ENCODE peak calls at places on chromosomes 12 and 14, in four cellular contexts. D is nephron progenitor cell, G is fibroblast of the aortic adventitia, A is A549. K is an unnamed sample.

GRCh38 chr12:116466536-116466935 is 92.6 kb upstream of the MAP1LC3B2 start:
- DNase-seq in D (no peak), G (peak), A (no peak), K (no peak)

GRCh38 chr14:101336203-101336602 is 225.1 kb upstream of the DIO3 start:
- DNase-seq in D (no peak), G (no peak), A (no peak), K (no peak)

GRCh38 chr14:97262336-97262735 is 465.2 kb downstream of the VRK1 start:
- DNase-seq in D (no peak), G (no peak), A (no peak), K (no peak)

GRCh38 chr12:89800435-89800834 is 91.8 kb upstream of the ATP2B1 start:
- DNase-seq in D (no peak), G (no peak), A (no peak), K (no peak)

GRCh38 chr12:97335093-97335492 is 127.5 kb upstream of the RMST start:
- DNase-seq in D (no peak), G (no peak), A (no peak), K (no peak)

GRCh38 chr14:63840981-63841380 is 11.8 kb upstream of the SYNE2 start:
- DNase-seq in D (no peak), G (no peak), A (no peak), K (no peak)

GRCh38 chr12:10982244-10982643 is 4.5 kb downstream of the TAS2R50 start:
- DNase-seq in D (no peak), G (no peak), A (no peak), K (no peak)

GRCh38 chr14:89681086-89682018 is 264.3 kb upstream of the FOXN3 start:
- DNase-seq in D (no peak), G (no peak), A (no peak), K (no peak)

GRCh38 chr12:109713187-109713984 is at the start of gene FAM222A:
- DNase-seq in D (peak), G (peak), A (peak), K (peak)

GRCh38 chr12:47794679-47795078 is 21.6 kb downstream of the SLC48A1 start:
- DNase-seq in D (no peak), G (no peak), A (no peak), K (no peak)

GRCh38 chr12:9072481-9073038 is 43.2 kb downstream of the A2M start:
- DNase-seq in D (no peak), G (no peak), A (no peak), K (no peak)

GRCh38 chr12:23504043-23504442 is 445.4 kb downstream of the SOX5 start:
- DNase-seq in D (no peak), G (no peak), A (no peak), K (no peak)
- TF ChIP-seq CTCF in D (no peak), G (no peak), A (no peak), K (no peak)

DNA sequence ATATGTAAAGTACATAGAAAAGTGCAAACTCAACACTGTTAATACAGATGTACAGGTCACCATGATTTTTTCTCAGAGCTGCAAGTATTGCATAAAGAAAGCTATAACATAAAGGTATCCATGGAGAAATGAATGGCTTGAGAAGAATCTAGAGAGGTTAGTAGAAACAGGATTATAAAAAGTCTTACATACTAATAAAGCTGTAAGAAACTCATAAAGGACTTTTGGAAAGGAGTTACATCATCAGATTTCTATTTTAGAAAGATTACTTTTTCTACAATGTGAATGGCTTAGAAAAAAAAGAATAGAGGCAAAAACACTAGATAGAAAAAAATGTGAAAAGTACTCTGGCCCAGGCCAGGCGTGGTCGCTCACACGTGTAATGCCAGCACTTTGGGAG is 46.3 kb downstream of the R3HDM2 start:
- DNase-seq in D (no peak), G (no peak), A (no peak), K (no peak)
- TF ChIP-seq CTCF in D (no peak), G (no peak), A (no peak), K (no peak)

GRCh38 chr12:68870443-68870842 is 62.5 kb downstream of the MDM2 start:
- DNase-seq in D (no peak), G (no peak), A (no peak), K (no peak)

GRCh38 chr12:68870011-68870410 is 62.0 kb downstream of the MDM2 start:
- DNase-seq in D (no peak), G (no peak), A (no peak), K (no peak)

GRCh38 chr12:68873316-68873715 is 59.7 kb downstream of the CPM start:
- DNase-seq in D (no peak), G (no peak), A (no peak), K (no peak)

GRCh38 chr12:68871396-68871795 is 61.6 kb downstream of the CPM start:
- DNase-seq in D (no peak), G (no peak), A (no peak), K (no peak)

GRCh38 chr12:68871899-68872298 is 61.1 kb downstream of the CPM start:
- DNase-seq in D (no peak), G (peak), A (no peak), K (no peak)
- TF ChIP-seq CTCF in D (no peak), G (peak), A (peak), K (peak)

GRCh38 chr12:29565727-29566126 is 68.2 kb upstream of the OVCH1 start:
- DNase-seq in D (no peak), G (no peak), A (no peak), K (no peak)
- TF ChIP-seq CTCF in D (no peak), G (no peak), A (no peak), K (no peak)

GRCh38 chr14:56280843-56281242 is 162.6 kb downstream of the PELI2 start:
- DNase-seq in D (no peak), G (no peak), A (peak), K (no peak)
- TF ChIP-seq CTCF in D (no peak), G (peak), A (no peak), K (peak)

DNA sequence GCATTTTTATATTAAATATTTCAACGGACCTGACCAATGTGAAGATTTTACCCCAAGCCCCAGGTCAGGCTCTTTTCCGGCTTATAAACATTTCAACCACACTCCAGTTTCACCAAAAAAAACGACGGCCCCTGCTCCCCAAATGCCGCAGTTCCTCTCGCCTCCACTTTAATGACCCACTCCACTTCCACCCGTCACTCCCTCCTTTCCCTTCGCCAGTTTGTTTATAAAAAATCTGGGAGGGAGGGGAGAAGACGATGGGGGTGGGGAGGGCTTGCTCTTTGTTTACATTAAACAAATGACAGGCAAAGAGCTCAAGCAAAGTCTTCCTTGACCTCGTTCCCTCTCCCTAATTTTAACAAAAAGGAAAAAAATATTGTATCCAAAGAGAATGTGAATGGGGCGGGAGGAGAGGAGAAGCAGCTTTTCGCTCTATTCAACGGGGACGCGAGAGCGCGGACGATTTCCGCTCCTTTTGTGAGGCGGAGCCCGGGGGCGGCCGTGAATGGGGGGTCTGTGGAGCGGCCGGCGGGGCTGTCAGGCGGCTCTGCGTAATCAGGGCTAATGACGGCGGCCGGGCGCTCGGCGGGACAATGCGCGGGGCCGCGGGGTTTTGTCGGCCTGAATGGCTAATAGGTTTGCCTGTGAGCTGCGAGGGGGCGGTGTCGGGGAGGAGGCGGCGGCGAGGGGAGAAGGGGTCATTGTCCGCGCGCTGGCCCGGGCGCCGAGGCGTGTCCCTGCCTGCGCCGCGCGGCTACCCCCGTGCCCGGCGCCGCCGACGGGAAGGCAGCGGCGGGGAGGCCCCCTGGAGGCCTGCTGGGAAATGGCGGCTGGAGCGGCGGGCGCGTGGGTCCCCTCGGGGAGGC is 5.7 kb downstream of the SIX6 start:
- DNase-seq in D (peak), G (no peak), A (peak), K (peak)
- TF ChIP-seq CTCF in D (peak), G (peak), A (peak), K (peak)

DNA sequence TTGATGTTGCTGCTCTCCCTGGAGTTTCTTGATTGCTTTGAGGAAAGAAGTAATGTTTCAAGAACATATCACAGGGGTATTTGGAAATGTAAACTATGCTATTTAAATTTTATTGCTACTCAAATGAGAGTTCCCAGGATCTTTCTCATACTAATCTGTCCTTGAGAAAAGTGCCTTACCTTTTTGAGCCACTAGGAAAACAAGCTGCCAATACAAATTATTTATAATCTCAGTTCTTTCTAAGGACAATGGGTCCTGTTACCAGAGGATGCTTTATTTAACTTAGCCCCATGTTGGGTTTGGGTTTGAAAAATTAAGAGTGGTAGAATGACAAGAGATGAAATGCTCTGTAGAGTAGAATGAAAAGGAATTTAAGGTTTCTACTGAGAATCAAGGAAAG is 258.2 kb upstream of the PRKD1 start:
- DNase-seq in D (no peak), G (no peak), A (no peak), K (no peak)
- TF ChIP-seq CTCF in D (peak), G (peak), A (no peak), K (peak)